ENCODE peak calls at places on chromosomes 7 and 10, in four cellular contexts. One of them, this sample, is unnamed.

GRCh38 chr10:113493195-113493594 is 59.7 kb upstream of the HABP2 start:
- DNase-seq in colonic mucosa: no peak
- DNase-seq in dorsolateral prefrontal cortex: no peak
- DNase-seq in A673: no peak
- DNase-seq in this sample: no peak

GRCh38 chr7:46652317-46652716 is 731.2 kb upstream of the IGFBP3 start:
- DNase-seq in A673: no peak
- DNase-seq in dorsolateral prefrontal cortex: no peak
- DNase-seq in colonic mucosa: no peak
- DNase-seq in this sample: no peak

GRCh38 chr10:98380493-98381339 is 34.3 kb downstream of the PYROXD2 start:
- DNase-seq in dorsolateral prefrontal cortex: no peak
- DNase-seq in A673: no peak
- DNase-seq in colonic mucosa: no peak
- DNase-seq in this sample: no peak

GRCh38 chr10:58282615-58283014 is 13.7 kb downstream of the CISD1 start:
- DNase-seq in colonic mucosa: no peak
- DNase-seq in A673: peak; percentile 23
- DNase-seq in dorsolateral prefrontal cortex: no peak
- DNase-seq in this sample: no peak

GRCh38 chr7:155449880-155450557 is 7.9 kb upstream of the EN2 start:
- DNase-seq in A673: no peak
- DNase-seq in colonic mucosa: no peak
- DNase-seq in dorsolateral prefrontal cortex: no peak
- DNase-seq in this sample: no peak

GRCh38 chr10:131872011-131872836 is 28.6 kb upstream of the PPP2R2D start:
- DNase-seq in dorsolateral prefrontal cortex: no peak
- DNase-seq in A673: no peak
- DNase-seq in colonic mucosa: no peak
- DNase-seq in this sample: no peak

GRCh38 chr10:57959318-57960003 is 308.2 kb downstream of the IPMK start:
- DNase-seq in dorsolateral prefrontal cortex: no peak
- DNase-seq in A673: no peak
- DNase-seq in colonic mucosa: no peak
- DNase-seq in this sample: no peak

GRCh38 chr7:3960045-3960772 is 659.2 kb downstream of the SDK1 start:
- DNase-seq in dorsolateral prefrontal cortex: no peak
- DNase-seq in colonic mucosa: no peak
- DNase-seq in A673: no peak
- DNase-seq in this sample: no peak

GRCh38 chr10:7874864-7875263 is 56.6 kb downstream of the TAF3 start:
- DNase-seq in colonic mucosa: no peak
- DNase-seq in dorsolateral prefrontal cortex: no peak
- DNase-seq in A673: no peak
- DNase-seq in this sample: no peak

GRCh38 chr7:105920766-105921165 is 42.3 kb upstream of the CDHR3 start:
- DNase-seq in A673: no peak
- DNase-seq in colonic mucosa: no peak
- DNase-seq in dorsolateral prefrontal cortex: no peak
- DNase-seq in this sample: no peak

GRCh38 chr10:3827768-3828403 is 42.9 kb upstream of the KLF6 start:
- DNase-seq in dorsolateral prefrontal cortex: no peak
- DNase-seq in A673: no peak
- DNase-seq in colonic mucosa: no peak
- DNase-seq in this sample: no peak

GRCh38 chr10:70549351-70549961 is 53.1 kb downstream of the PRF1 start:
- DNase-seq in A673: no peak
- DNase-seq in dorsolateral prefrontal cortex: no peak
- DNase-seq in colonic mucosa: no peak
- DNase-seq in this sample: no peak

GRCh38 chr10:79266543-79267312 is 80.5 kb upstream of the PPIF start:
- DNase-seq in colonic mucosa: peak; percentile 45
- DNase-seq in dorsolateral prefrontal cortex: peak; percentile 47
- DNase-seq in A673: peak; percentile 58
- DNase-seq in this sample: peak; percentile 56

GRCh38 chr7:131400833-131401593 is 73.3 kb downstream of the MKLN1 start:
- DNase-seq in A673: no peak
- DNase-seq in colonic mucosa: no peak
- DNase-seq in dorsolateral prefrontal cortex: no peak
- DNase-seq in this sample: no peak

GRCh38 chr10:59628456-59628855 is 81.2 kb downstream of the SLC16A9 start:
- DNase-seq in dorsolateral prefrontal cortex: no peak
- DNase-seq in colonic mucosa: no peak
- DNase-seq in A673: no peak
- DNase-seq in this sample: no peak

GRCh38 chr7:46559194-46559576 is 638.1 kb upstream of the IGFBP3 start:
- DNase-seq in colonic mucosa: no peak
- DNase-seq in A673: no peak
- DNase-seq in dorsolateral prefrontal cortex: no peak
- DNase-seq in this sample: no peak

GRCh38 chr7:66413379-66414114 is 208.4 kb downstream of the TPST1 start:
- DNase-seq in A673: peak; percentile 73
- DNase-seq in dorsolateral prefrontal cortex: peak; percentile 88
- DNase-seq in colonic mucosa: peak; percentile 85
- DNase-seq in this sample: peak; percentile 83

GRCh38 chr10:132231656-132232552 is 45.2 kb downstream of the DPYSL4 start:
- DNase-seq in dorsolateral prefrontal cortex: no peak
- DNase-seq in A673: no peak
- DNase-seq in colonic mucosa: no peak
- DNase-seq in this sample: no peak

GRCh38 chr10:49651917-49652316 is 27.5 kb upstream of the C10orf53 start:
- DNase-seq in dorsolateral prefrontal cortex: no peak
- DNase-seq in A673: no peak
- DNase-seq in colonic mucosa: no peak
- DNase-seq in this sample: peak; percentile 25

GRCh38 chr7:6406121-6406520 is 41.6 kb downstream of the DAGLB start:
- DNase-seq in colonic mucosa: no peak
- DNase-seq in dorsolateral prefrontal cortex: no peak
- DNase-seq in A673: no peak
- DNase-seq in this sample: no peak

GRCh38 chr7:117285821-117286220 is 37.0 kb downstream of the WNT2 start:
- DNase-seq in A673: no peak
- DNase-seq in colonic mucosa: no peak
- DNase-seq in dorsolateral prefrontal cortex: no peak
- DNase-seq in this sample: no peak

GRCh38 chr7:110442386-110442837 is 648.5 kb upstream of the LRRN3 start:
- DNase-seq in A673: peak; percentile 56
- DNase-seq in colonic mucosa: peak; percentile 17
- DNase-seq in dorsolateral prefrontal cortex: no peak
- DNase-seq in this sample: no peak

GRCh38 chr7:69780377-69780776 is 182.1 kb downstream of the AUTS2 start:
- DNase-seq in A673: no peak
- DNase-seq in dorsolateral prefrontal cortex: no peak
- DNase-seq in colonic mucosa: no peak
- DNase-seq in this sample: no peak

GRCh38 chr7:84549409-84549808 is 354.8 kb upstream of the SEMA3A start:
- DNase-seq in A673: no peak
- DNase-seq in colonic mucosa: no peak
- DNase-seq in dorsolateral prefrontal cortex: no peak
- DNase-seq in this sample: no peak

GRCh38 chr10:132787253-132788179 is 1.6 kb upstream of the NKX6-2 start:
- DNase-seq in dorsolateral prefrontal cortex: no peak
- DNase-seq in A673: peak; percentile 32
- DNase-seq in colonic mucosa: no peak
- DNase-seq in this sample: no peak

GRCh38 chr10:103915794-103916193 is 2.2 kb downstream of the STN1 start:
- DNase-seq in colonic mucosa: no peak
- DNase-seq in A673: no peak
- DNase-seq in dorsolateral prefrontal cortex: no peak
- DNase-seq in this sample: no peak

GRCh38 chr10:128481152-128481551 is 354.9 kb upstream of the MKI67 start:
- DNase-seq in dorsolateral prefrontal cortex: no peak
- DNase-seq in colonic mucosa: no peak
- DNase-seq in A673: no peak
- DNase-seq in this sample: no peak

GRCh38 chr7:151759591-151760042 is 117.3 kb downstream of the PRKAG2 start:
- DNase-seq in colonic mucosa: peak; percentile 66
- DNase-seq in A673: peak; percentile 70
- DNase-seq in dorsolateral prefrontal cortex: peak; percentile 44
- DNase-seq in this sample: peak; percentile 64

GRCh38 chr7:32298403-32299132 is 191.6 kb downstream of the LSM5 start:
- DNase-seq in colonic mucosa: no peak
- DNase-seq in A673: peak; percentile 8
- DNase-seq in dorsolateral prefrontal cortex: no peak
- DNase-seq in this sample: no peak

GRCh38 chr7:158618745-158619140 is 31.1 kb upstream of the PTPRN2 start:
- DNase-seq in dorsolateral prefrontal cortex: no peak
- DNase-seq in colonic mucosa: no peak
- DNase-seq in A673: no peak
- DNase-seq in this sample: no peak

GRCh38 chr7:137846588-137847417 is at the start of gene DGKI:
- DNase-seq in A673: peak; percentile 2
- DNase-seq in dorsolateral prefrontal cortex: peak; percentile 82
- DNase-seq in colonic mucosa: no peak
- DNase-seq in this sample: no peak
- H3K27me3 ChIP-seq in A673: peaks cover 82% of the 10 kb centered on the region
- H3K27me3 ChIP-seq in dorsolateral prefrontal cortex: no peaks in the 10 kb centered on the region
- H3K27me3 ChIP-seq in colonic mucosa: peaks cover 21% of the 10 kb centered on the region
- H3K27me3 ChIP-seq in this sample: no peaks in the 10 kb centered on the region

DNA sequence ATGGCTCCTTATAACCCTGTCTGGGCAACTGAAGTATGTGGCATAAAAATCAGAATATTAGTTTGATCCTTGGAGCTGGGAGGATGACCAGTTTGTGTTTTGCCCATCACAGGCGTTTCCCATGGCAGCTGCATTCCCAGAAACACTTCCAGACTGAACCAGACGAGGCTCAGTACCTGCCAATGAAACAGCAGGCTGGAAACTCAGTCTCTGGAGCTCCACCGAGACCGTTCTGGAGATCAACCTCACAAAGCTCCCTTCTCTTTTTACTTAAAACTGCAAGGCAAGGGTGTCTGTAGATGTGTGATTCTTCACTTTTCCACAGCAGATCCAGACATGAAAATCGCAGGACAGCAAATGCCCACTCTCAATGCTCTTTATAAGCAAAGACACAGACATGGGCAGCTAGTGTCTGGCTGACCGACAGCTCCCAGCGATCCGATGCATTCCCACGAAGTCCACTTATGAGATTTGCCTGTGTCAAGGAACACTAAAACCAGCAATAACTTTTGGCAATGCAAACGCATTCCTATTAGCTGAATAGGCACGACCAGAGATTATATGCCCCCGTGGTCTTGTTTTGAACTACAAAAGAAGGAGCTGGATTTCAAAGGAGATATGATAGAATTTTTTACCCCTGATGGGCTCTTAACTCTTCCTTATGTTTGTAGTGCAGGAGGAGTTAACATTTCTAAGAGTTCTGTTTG is 72.7 kb downstream of the ADAM12 start:
- DNase-seq in dorsolateral prefrontal cortex: no peak
- DNase-seq in colonic mucosa: no peak
- DNase-seq in A673: no peak
- DNase-seq in this sample: no peak
- TF ChIP-seq CTCF in dorsolateral prefrontal cortex: no peak
- TF ChIP-seq CTCF in colonic mucosa: no peak
- TF ChIP-seq CTCF in A673: no peak
- TF ChIP-seq CTCF in this sample: no peak

GRCh38 chr10:42930516-42931205 is 146.2 kb upstream of the RET start:
- DNase-seq in A673: no peak
- DNase-seq in colonic mucosa: no peak
- DNase-seq in dorsolateral prefrontal cortex: no peak
- DNase-seq in this sample: no peak
- H3K27me3 ChIP-seq in A673: no peaks in the 10 kb centered on the region
- H3K27me3 ChIP-seq in colonic mucosa: peaks cover 7% of the 10 kb centered on the region
- H3K27me3 ChIP-seq in dorsolateral prefrontal cortex: peaks cover 38% of the 10 kb centered on the region
- H3K27me3 ChIP-seq in this sample: peaks cover 5% of the 10 kb centered on the region

GRCh38 chr10:24235471-24235870 is 26.5 kb downstream of the KIAA1217 start:
- DNase-seq in colonic mucosa: no peak
- DNase-seq in A673: no peak
- DNase-seq in dorsolateral prefrontal cortex: no peak
- DNase-seq in this sample: no peak
- TF ChIP-seq CTCF in colonic mucosa: no peak
- TF ChIP-seq CTCF in A673: no peak
- TF ChIP-seq CTCF in dorsolateral prefrontal cortex: no peak
- TF ChIP-seq CTCF in this sample: no peak

GRCh38 chr10:51770719-51771118 is 71.3 kb upstream of the CSTF2T start:
- DNase-seq in colonic mucosa: no peak
- DNase-seq in A673: no peak
- DNase-seq in dorsolateral prefrontal cortex: no peak
- DNase-seq in this sample: no peak
- H3K27me3 ChIP-seq in colonic mucosa: no peaks in the 10 kb centered on the region
- H3K27me3 ChIP-seq in A673: no peaks in the 10 kb centered on the region
- H3K27me3 ChIP-seq in dorsolateral prefrontal cortex: no peaks in the 10 kb centered on the region
- H3K27me3 ChIP-seq in this sample: no peaks in the 10 kb centered on the region

GRCh38 chr7:121395494-121395960 is 581 bp downstream of the FAM3C start:
- DNase-seq in colonic mucosa: peak; percentile 51
- DNase-seq in dorsolateral prefrontal cortex: no peak
- DNase-seq in A673: peak; percentile 65
- DNase-seq in this sample: no peak

GRCh38 chr7:121397346-121397745 is 1.2 kb upstream of the FAM3C start:
- DNase-seq in A673: no peak
- DNase-seq in colonic mucosa: no peak
- DNase-seq in dorsolateral prefrontal cortex: no peak
- DNase-seq in this sample: no peak

GRCh38 chr7:121395961-121396757 is at the start of gene FAM3C:
- DNase-seq in colonic mucosa: peak; percentile 88
- DNase-seq in dorsolateral prefrontal cortex: peak; percentile 84
- DNase-seq in A673: peak; percentile 93
- DNase-seq in this sample: peak; percentile 92

GRCh38 chr7:121397832-121398231 is 1.7 kb upstream of the FAM3C start:
- DNase-seq in dorsolateral prefrontal cortex: no peak
- DNase-seq in A673: no peak
- DNase-seq in colonic mucosa: no peak
- DNase-seq in this sample: no peak

GRCh38 chr7:121398246-121398645 is 2.1 kb upstream of the FAM3C start:
- DNase-seq in dorsolateral prefrontal cortex: peak; percentile 16
- DNase-seq in colonic mucosa: no peak
- DNase-seq in A673: peak; percentile 53
- DNase-seq in this sample: no peak
- TF ChIP-seq CTCF in dorsolateral prefrontal cortex: peak; percentile 10
- TF ChIP-seq CTCF in colonic mucosa: no peak
- TF ChIP-seq CTCF in A673: peak; percentile 57
- TF ChIP-seq CTCF in this sample: no peak